ENCODE peak calls at places on chromosomes 5 and 9, in five cellular contexts. H is OCI-M1; T is uterus; E is activated T-cell treated with anti-CD3 and anti-CD28 coated beads, Interleukin-2, amount 50 U/mL, for 72 hours; V is hippocampal formation. I is an unnamed sample.

GRCh38 chr5:111066261-111066938 is 5.1 kb upstream of the TSLP start:
- DNase-seq in V (no peak), T (no peak), E (no peak), H (no peak), I (no peak)

GRCh38 chr9:3708751-3709150 is 182.9 kb upstream of the RFX3 start:
- DNase-seq in E (no peak), H (no peak), T (no peak), V (peak; percentile 62), I (peak; percentile 30)

GRCh38 chr9:88628114-88628513 is 93.1 kb downstream of the NXNL2 start:
- DNase-seq in T (no peak), H (no peak), E (no peak), V (no peak), I (no peak)

GRCh38 chr5:145869753-145870152 is 3.1 kb downstream of the GRXCR2 start:
- DNase-seq in T (no peak), H (no peak), E (no peak), V (no peak), I (no peak)

GRCh38 chr5:38783011-38783551 is 62.7 kb upstream of the OSMR start:
- DNase-seq in E (no peak), T (no peak), V (no peak), H (no peak), I (peak; percentile 97)

GRCh38 chr5:93819666-93820065 is 78.3 kb upstream of the POU5F2 start:
- DNase-seq in H (peak; percentile 36), E (no peak), T (no peak), V (no peak), I (no peak)

GRCh38 chr9:114786251-114786650 is 19.6 kb downstream of the TNFSF15 start:
- DNase-seq in T (no peak), V (no peak), E (no peak), H (no peak), I (peak; percentile 54)

GRCh38 chr9:30796806-30797205 is 1587.6 kb upstream of the ACO1 start:
- DNase-seq in E (no peak), H (peak; percentile 27), T (no peak), V (no peak), I (peak; percentile 34)

GRCh38 chr5:150779397-150780179 is 1.0 kb downstream of the SMIM3 start:
- DNase-seq in V (no peak), H (peak; percentile 69), T (no peak), E (no peak), I (peak; percentile 62)

GRCh38 chr5:114305402-114306207 is 56.3 kb upstream of the KCNN2 start:
- DNase-seq in V (no peak), E (no peak), T (no peak), H (no peak), I (peak; percentile 71)

GRCh38 chr5:4868140-4868735 is 271.9 kb upstream of the ADAMTS16 start:
- DNase-seq in H (peak; percentile 69), E (peak; percentile 65), V (peak; percentile 13), T (peak; percentile 34), I (peak; percentile 23)

GRCh38 chr5:173888473-173889135 is 455 bp downstream of the CPEB4 start:
- DNase-seq in V (no peak), E (peak; percentile 18), H (peak; percentile 47), T (no peak), I (peak; percentile 30)

GRCh38 chr5:111013011-111013410 is 58.5 kb upstream of the TSLP start:
- DNase-seq in V (no peak), E (no peak), H (no peak), T (no peak), I (peak; percentile 58)

GRCh38 chr5:180441577-180441976 is 52.6 kb upstream of the CNOT6 start:
- DNase-seq in H (no peak), E (no peak), V (no peak), T (no peak), I (peak; percentile 54)

GRCh38 chr9:95516736-95517558 is at the start of gene PTCH1:
- DNase-seq in V (peak; percentile 13), E (peak; percentile 49), T (peak; percentile 50), H (peak; percentile 38), I (peak; percentile 57)

GRCh38 chr5:134088291-134088690 is 26.2 kb upstream of the TCF7 start:
- DNase-seq in E (no peak), H (no peak), V (no peak), T (no peak), I (no peak)

GRCh38 chr9:37997636-37998374 is 71.2 kb downstream of the SHB start:
- DNase-seq in V (peak; percentile 46), H (no peak), T (no peak), E (no peak), I (peak; percentile 48)

GRCh38 chr9:78725565-78725964 is 428.6 kb downstream of the PSAT1 start:
- DNase-seq in T (no peak), V (no peak), E (no peak), H (no peak), I (no peak)

GRCh38 chr9:101307524-101308213 is 77.1 kb downstream of the BAAT start:
- DNase-seq in V (no peak), E (no peak), H (no peak), T (no peak), I (no peak)

GRCh38 chr9:79360387-79361347 is 211.1 kb upstream of the TLE4 start:
- DNase-seq in T (no peak), E (no peak), V (no peak), H (no peak), I (peak; percentile 69)

GRCh38 chr5:107544476-107544875 is 126.3 kb downstream of the EFNA5 start:
- DNase-seq in T (no peak), V (no peak), E (no peak), H (no peak), I (no peak)

GRCh38 chr5:178995341-178995690 is 196 bp upstream of the GRM6 start:
- DNase-seq in V (no peak), E (no peak), T (no peak), H (no peak), I (peak; percentile 10)

GRCh38 chr5:89827960-89828359 is 581.6 kb downstream of the CETN3 start:
- DNase-seq in V (no peak), T (no peak), H (no peak), E (no peak), I (no peak)

GRCh38 chr5:140018096-140018481 is 25.0 kb downstream of the NRG2 start:
- DNase-seq in T (no peak), H (no peak), V (no peak), E (no peak), I (no peak)

I was measured in choroid plexus epithelial cell.